ENCODE peak calls at places on chromosomes 7 and 10, in eight cellular contexts. One of them, this sample, is unnamed.

GRCh38 chr10:97174937-97175336 is 10.8 kb downstream of the SLIT1 start:
- DNase-seq in AG04449: no peak
- DNase-seq in IMR-90: no peak
- DNase-seq in A549: no peak
- DNase-seq in cardiac fibroblast: no peak
- DNase-seq in choroid plexus epithelial cell: no peak
- DNase-seq in heart right ventricle: no peak
- DNase-seq in GM13976: no peak
- DNase-seq in this sample: no peak

GRCh38 chr7:20508109-20508508 is 107.4 kb upstream of the ABCB5 start:
- DNase-seq in choroid plexus epithelial cell: peak
- DNase-seq in cardiac fibroblast: no peak
- DNase-seq in heart right ventricle: no peak
- DNase-seq in A549: no peak
- DNase-seq in IMR-90: no peak
- DNase-seq in GM13976: no peak
- DNase-seq in AG04449: no peak
- DNase-seq in this sample: no peak

GRCh38 chr10:121393522-121393921 is 204.7 kb downstream of the FGFR2 start:
- DNase-seq in choroid plexus epithelial cell: no peak
- DNase-seq in IMR-90: no peak
- DNase-seq in AG04449: no peak
- DNase-seq in heart right ventricle: no peak
- DNase-seq in GM13976: no peak
- DNase-seq in A549: no peak
- DNase-seq in cardiac fibroblast: no peak
- DNase-seq in this sample: no peak

GRCh38 chr10:36048236-36048635 is 406.1 kb upstream of the FZD8 start:
- DNase-seq in A549: no peak
- DNase-seq in IMR-90: peak
- DNase-seq in GM13976: no peak
- DNase-seq in heart right ventricle: no peak
- DNase-seq in choroid plexus epithelial cell: no peak
- DNase-seq in cardiac fibroblast: no peak
- DNase-seq in AG04449: no peak
- DNase-seq in this sample: peak

GRCh38 chr7:1678571-1679325 is 8.7 kb downstream of the ELFN1 start:
- DNase-seq in IMR-90: no peak
- DNase-seq in GM13976: peak
- DNase-seq in A549: no peak
- DNase-seq in choroid plexus epithelial cell: no peak
- DNase-seq in heart right ventricle: no peak
- DNase-seq in cardiac fibroblast: no peak
- DNase-seq in AG04449: no peak
- DNase-seq in this sample: no peak

GRCh38 chr10:4812952-4813351 is 13.1 kb upstream of the AKR1E2 start:
- DNase-seq in choroid plexus epithelial cell: peak
- DNase-seq in A549: peak
- DNase-seq in cardiac fibroblast: peak
- DNase-seq in AG04449: peak
- DNase-seq in IMR-90: peak
- DNase-seq in heart right ventricle: no peak
- DNase-seq in GM13976: no peak
- DNase-seq in this sample: peak

GRCh38 chr7:30925913-30926312 is 14.3 kb downstream of the AQP1 start:
- DNase-seq in A549: no peak
- DNase-seq in GM13976: peak
- DNase-seq in heart right ventricle: no peak
- DNase-seq in choroid plexus epithelial cell: no peak
- DNase-seq in AG04449: no peak
- DNase-seq in IMR-90: no peak
- DNase-seq in cardiac fibroblast: no peak
- DNase-seq in this sample: no peak

GRCh38 chr10:102814873-102815661 is 22.1 kb downstream of the CYP17A1 start:
- DNase-seq in heart right ventricle: peak
- DNase-seq in IMR-90: peak
- DNase-seq in cardiac fibroblast: peak
- DNase-seq in AG04449: no peak
- DNase-seq in choroid plexus epithelial cell: peak
- DNase-seq in GM13976: no peak
- DNase-seq in A549: no peak
- DNase-seq in this sample: no peak

GRCh38 chr10:78196964-78197363 is 163.3 kb downstream of the RPS24 start:
- DNase-seq in A549: peak
- DNase-seq in heart right ventricle: no peak
- DNase-seq in cardiac fibroblast: peak
- DNase-seq in AG04449: peak
- DNase-seq in choroid plexus epithelial cell: peak
- DNase-seq in GM13976: no peak
- DNase-seq in IMR-90: peak
- DNase-seq in this sample: no peak

GRCh38 chr7:116554911-116555310 is 30.1 kb downstream of the CAV1 start:
- DNase-seq in heart right ventricle: no peak
- DNase-seq in IMR-90: no peak
- DNase-seq in A549: no peak
- DNase-seq in choroid plexus epithelial cell: no peak
- DNase-seq in AG04449: no peak
- DNase-seq in cardiac fibroblast: no peak
- DNase-seq in GM13976: no peak
- DNase-seq in this sample: no peak

GRCh38 chr10:119268871-119269506 is 61.6 kb downstream of the GRK5 start:
- DNase-seq in cardiac fibroblast: peak
- DNase-seq in A549: no peak
- DNase-seq in heart right ventricle: no peak
- DNase-seq in AG04449: no peak
- DNase-seq in GM13976: peak
- DNase-seq in IMR-90: peak
- DNase-seq in choroid plexus epithelial cell: peak
- DNase-seq in this sample: no peak

GRCh38 chr10:11878776-11879175 is 55.6 kb downstream of the PROSER2 start:
- DNase-seq in A549: no peak
- DNase-seq in cardiac fibroblast: no peak
- DNase-seq in AG04449: no peak
- DNase-seq in choroid plexus epithelial cell: no peak
- DNase-seq in GM13976: no peak
- DNase-seq in heart right ventricle: no peak
- DNase-seq in IMR-90: no peak
- DNase-seq in this sample: no peak

GRCh38 chr7:45001138-45001694 is 1.2 kb downstream of the CCM2 start:
- DNase-seq in cardiac fibroblast: no peak
- DNase-seq in GM13976: no peak
- DNase-seq in AG04449: no peak
- DNase-seq in choroid plexus epithelial cell: no peak
- DNase-seq in IMR-90: no peak
- DNase-seq in heart right ventricle: no peak
- DNase-seq in A549: no peak
- DNase-seq in this sample: no peak

GRCh38 chr10:70671619-70672164 is 614 bp upstream of the ADAMTS14 start:
- DNase-seq in cardiac fibroblast: no peak
- DNase-seq in IMR-90: no peak
- DNase-seq in GM13976: no peak
- DNase-seq in AG04449: no peak
- DNase-seq in heart right ventricle: no peak
- DNase-seq in A549: no peak
- DNase-seq in choroid plexus epithelial cell: no peak
- DNase-seq in this sample: no peak

GRCh38 chr10:32386623-32387022 is 39.7 kb upstream of the EPC1 start:
- DNase-seq in GM13976: no peak
- DNase-seq in AG04449: no peak
- DNase-seq in cardiac fibroblast: peak
- DNase-seq in IMR-90: peak
- DNase-seq in heart right ventricle: no peak
- DNase-seq in A549: no peak
- DNase-seq in choroid plexus epithelial cell: peak
- DNase-seq in this sample: no peak

GRCh38 chr7:50657341-50657873 is 92.2 kb upstream of the DDC start:
- DNase-seq in choroid plexus epithelial cell: peak
- DNase-seq in cardiac fibroblast: peak
- DNase-seq in A549: no peak
- DNase-seq in heart right ventricle: no peak
- DNase-seq in AG04449: peak
- DNase-seq in GM13976: no peak
- DNase-seq in IMR-90: peak
- DNase-seq in this sample: no peak

GRCh38 chr7:41315764-41316163 is 387.1 kb downstream of the INHBA start:
- DNase-seq in heart right ventricle: no peak
- DNase-seq in A549: no peak
- DNase-seq in cardiac fibroblast: no peak
- DNase-seq in GM13976: no peak
- DNase-seq in choroid plexus epithelial cell: no peak
- DNase-seq in IMR-90: no peak
- DNase-seq in AG04449: no peak
- DNase-seq in this sample: no peak

GRCh38 chr7:44977304-44977858 is 1.4 kb downstream of the MYO1G start:
- DNase-seq in choroid plexus epithelial cell: no peak
- DNase-seq in A549: no peak
- DNase-seq in GM13976: peak
- DNase-seq in AG04449: no peak
- DNase-seq in heart right ventricle: no peak
- DNase-seq in IMR-90: no peak
- DNase-seq in cardiac fibroblast: no peak
- DNase-seq in this sample: no peak

GRCh38 chr7:106604303-106604918 is 56.5 kb downstream of the CCDC71L start:
- DNase-seq in cardiac fibroblast: no peak
- DNase-seq in IMR-90: no peak
- DNase-seq in AG04449: no peak
- DNase-seq in A549: no peak
- DNase-seq in choroid plexus epithelial cell: no peak
- DNase-seq in heart right ventricle: no peak
- DNase-seq in GM13976: no peak
- DNase-seq in this sample: no peak

GRCh38 chr10:5649746-5650145 is 16.6 kb downstream of the ASB13 start:
- DNase-seq in A549: no peak
- DNase-seq in IMR-90: no peak
- DNase-seq in GM13976: no peak
- DNase-seq in AG04449: no peak
- DNase-seq in heart right ventricle: no peak
- DNase-seq in choroid plexus epithelial cell: no peak
- DNase-seq in cardiac fibroblast: no peak
- DNase-seq in this sample: no peak

GRCh38 chr7:40717242-40717641 is 582.4 kb downstream of the SUGCT start:
- DNase-seq in A549: peak
- DNase-seq in cardiac fibroblast: peak
- DNase-seq in heart right ventricle: peak
- DNase-seq in AG04449: no peak
- DNase-seq in IMR-90: peak
- DNase-seq in GM13976: no peak
- DNase-seq in choroid plexus epithelial cell: peak
- DNase-seq in this sample: peak

GRCh38 chr10:103627111-103627892 is 133.8 kb downstream of the NEURL1 start:
- DNase-seq in heart right ventricle: no peak
- DNase-seq in GM13976: no peak
- DNase-seq in cardiac fibroblast: no peak
- DNase-seq in IMR-90: no peak
- DNase-seq in A549: no peak
- DNase-seq in choroid plexus epithelial cell: no peak
- DNase-seq in AG04449: no peak
- DNase-seq in this sample: no peak

GRCh38 chr10:110834622-110835219 is 37.0 kb upstream of the PDCD4 start:
- DNase-seq in choroid plexus epithelial cell: peak
- DNase-seq in A549: no peak
- DNase-seq in GM13976: no peak
- DNase-seq in heart right ventricle: peak
- DNase-seq in AG04449: no peak
- DNase-seq in IMR-90: no peak
- DNase-seq in cardiac fibroblast: peak
- DNase-seq in this sample: no peak

GRCh38 chr10:75531571-75532031 is 100.2 kb downstream of the LRMDA start:
- DNase-seq in GM13976: no peak
- DNase-seq in A549: no peak
- DNase-seq in choroid plexus epithelial cell: no peak
- DNase-seq in cardiac fibroblast: no peak
- DNase-seq in heart right ventricle: no peak
- DNase-seq in IMR-90: no peak
- DNase-seq in AG04449: no peak
- DNase-seq in this sample: no peak

GRCh38 chr7:54546081-54546985 is 4.2 kb downstream of the VSTM2A start:
- DNase-seq in cardiac fibroblast: no peak
- DNase-seq in choroid plexus epithelial cell: no peak
- DNase-seq in A549: peak
- DNase-seq in heart right ventricle: no peak
- DNase-seq in GM13976: peak
- DNase-seq in IMR-90: no peak
- DNase-seq in AG04449: no peak
- DNase-seq in this sample: no peak
- TF ChIP-seq CTCF in cardiac fibroblast: peak
- TF ChIP-seq CTCF in choroid plexus epithelial cell: no peak
- TF ChIP-seq CTCF in A549: peak
- TF ChIP-seq CTCF in heart right ventricle: no peak
- TF ChIP-seq CTCF in GM13976: no peak
- TF ChIP-seq CTCF in IMR-90: no peak
- TF ChIP-seq CTCF in AG04449: no peak
- TF ChIP-seq CTCF in this sample: peak

GRCh38 chr10:72124984-72125383 is 36.6 kb upstream of the SPOCK2 start:
- DNase-seq in GM13976: no peak
- DNase-seq in A549: no peak
- DNase-seq in heart right ventricle: no peak
- DNase-seq in AG04449: peak
- DNase-seq in choroid plexus epithelial cell: peak
- DNase-seq in cardiac fibroblast: peak
- DNase-seq in IMR-90: peak
- DNase-seq in this sample: no peak
- TF ChIP-seq CTCF in GM13976: no peak
- TF ChIP-seq CTCF in A549: no peak
- TF ChIP-seq CTCF in heart right ventricle: no peak
- TF ChIP-seq CTCF in AG04449: no peak
- TF ChIP-seq CTCF in choroid plexus epithelial cell: no peak
- TF ChIP-seq CTCF in cardiac fibroblast: no peak
- TF ChIP-seq CTCF in IMR-90: no peak
- TF ChIP-seq CTCF in this sample: no peak

GRCh38 chr7:138726288-138726687 is 25.1 kb upstream of the SVOPL start:
- DNase-seq in cardiac fibroblast: no peak
- DNase-seq in A549: peak
- DNase-seq in heart right ventricle: no peak
- DNase-seq in AG04449: no peak
- DNase-seq in choroid plexus epithelial cell: no peak
- DNase-seq in IMR-90: no peak
- DNase-seq in GM13976: peak
- DNase-seq in this sample: no peak
- TF ChIP-seq CTCF in cardiac fibroblast: no peak
- TF ChIP-seq CTCF in A549: no peak
- TF ChIP-seq CTCF in heart right ventricle: no peak
- TF ChIP-seq CTCF in AG04449: no peak
- TF ChIP-seq CTCF in choroid plexus epithelial cell: peak
- TF ChIP-seq CTCF in IMR-90: no peak
- TF ChIP-seq CTCF in GM13976: no peak
- TF ChIP-seq CTCF in this sample: peak

DNA sequence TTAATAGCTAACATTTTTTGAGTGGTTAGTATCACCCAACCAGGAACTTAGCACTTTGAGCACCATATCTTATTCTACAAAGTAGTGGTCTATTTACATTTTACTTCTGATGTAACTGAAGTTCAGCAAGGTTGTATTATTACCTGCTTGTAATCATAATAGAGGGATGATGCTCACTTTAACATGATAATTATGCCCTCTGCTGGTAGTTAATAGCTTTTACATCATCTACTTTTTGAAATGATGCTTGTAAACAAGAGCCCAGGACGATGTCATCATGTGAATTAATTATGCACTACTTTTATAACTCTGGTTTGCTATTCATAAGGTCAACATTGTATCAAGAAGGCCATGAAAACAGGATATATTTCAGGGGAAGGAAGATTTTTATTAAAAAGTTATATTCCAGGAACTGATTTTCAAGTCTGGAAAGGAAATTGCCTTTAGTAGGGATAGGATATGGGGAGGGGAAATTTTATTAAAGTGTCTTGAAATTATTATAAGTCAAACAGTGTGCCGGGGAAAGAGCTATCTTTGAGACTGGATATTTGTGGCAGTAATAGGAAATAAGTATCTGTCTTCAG is 80.3 kb upstream of the SCIN start:
- DNase-seq in cardiac fibroblast: peak
- DNase-seq in choroid plexus epithelial cell: peak
- DNase-seq in A549: peak
- DNase-seq in heart right ventricle: no peak
- DNase-seq in IMR-90: peak
- DNase-seq in GM13976: peak
- DNase-seq in AG04449: no peak
- DNase-seq in this sample: no peak
- TF ChIP-seq CTCF in cardiac fibroblast: peak
- TF ChIP-seq CTCF in choroid plexus epithelial cell: peak
- TF ChIP-seq CTCF in A549: peak
- TF ChIP-seq CTCF in heart right ventricle: no peak
- TF ChIP-seq CTCF in IMR-90: peak
- TF ChIP-seq CTCF in GM13976: peak
- TF ChIP-seq CTCF in AG04449: peak
- TF ChIP-seq CTCF in this sample: peak